ENCODE peak calls at places on chromosomes 3 and 15, in five cellular contexts. F is K562, C is HepG2, X is GM12878, E is H1. Q is an unnamed sample.

GRCh38 chr3:170278632-170279031 is 56.4 kb downstream of the PRKCI start:
- DNase-seq in C (no peak), X (no peak), F (no peak), E (no peak), Q (no peak)

GRCh38 chr3:41140242-41140641 is 59.1 kb upstream of the CTNNB1 start:
- DNase-seq in F (no peak), X (no peak), C (no peak), E (no peak), Q (peak)

GRCh38 chr15:34889486-34889885 is 80.1 kb downstream of the AQR start:
- DNase-seq in C (no peak), F (no peak), E (no peak), X (no peak), Q (no peak)

GRCh38 chr3:134034005-134034785 is 4.5 kb upstream of the SLCO2A1 start:
- DNase-seq in F (no peak), C (no peak), X (no peak), E (no peak), Q (no peak)

GRCh38 chr15:47378527-47378926 is 338.8 kb upstream of the SEMA6D start:
- DNase-seq in F (no peak), E (no peak), C (no peak), X (no peak), Q (no peak)

GRCh38 chr15:66733976-66734375 is 31.9 kb downstream of the SMAD6 start:
- DNase-seq in F (no peak), C (no peak), X (no peak), E (no peak), Q (no peak)

GRCh38 chr3:50185230-50185629 is 6.2 kb upstream of the GNAT1 start:
- DNase-seq in F (no peak), E (no peak), C (no peak), X (no peak), Q (no peak)

GRCh38 chr3:150015906-150016305 is 45.2 kb upstream of the PFN2 start:
- DNase-seq in F (no peak), X (no peak), C (no peak), E (no peak), Q (no peak)

GRCh38 chr3:127816783-127817182 is 5.5 kb downstream of the MGLL start:
- DNase-seq in X (no peak), C (no peak), E (no peak), F (no peak), Q (no peak)

GRCh38 chr3:101962055-101962454 is 112.7 kb downstream of the NFKBIZ start:
- DNase-seq in X (no peak), E (no peak), C (no peak), F (no peak), Q (no peak)

GRCh38 chr3:41600616-41601015 is 361.3 kb downstream of the ULK4 start:
- DNase-seq in X (no peak), C (no peak), E (no peak), F (no peak), Q (no peak)

GRCh38 chr3:78988324-78988723 is 779.5 kb downstream of the ROBO1 start:
- DNase-seq in E (no peak), C (peak), F (no peak), X (no peak), Q (no peak)

GRCh38 chr3:39099242-39099641 is 8.2 kb downstream of the GORASP1 start:
- DNase-seq in E (no peak), F (no peak), C (no peak), X (no peak), Q (no peak)

GRCh38 chr3:146581877-146582508 is 23.2 kb downstream of the PLSCR5 start:
- DNase-seq in F (no peak), C (peak), X (no peak), E (no peak), Q (no peak)

GRCh38 chr3:123392871-123393620 is 55.8 kb downstream of the ADCY5 start:
- DNase-seq in C (no peak), E (no peak), F (no peak), X (no peak), Q (no peak)

GRCh38 chr15:32877201-32877600 is 159.4 kb downstream of the GREM1 start:
- DNase-seq in X (no peak), C (no peak), F (no peak), E (no peak), Q (no peak)

GRCh38 chr3:14472471-14473351 is 67.4 kb downstream of the GRIP2 start:
- DNase-seq in C (peak), X (no peak), E (no peak), F (no peak), Q (no peak)

GRCh38 chr3:162292409-162292808 is 795.8 kb downstream of the OTOL1 start:
- DNase-seq in X (no peak), E (no peak), F (no peak), C (no peak), Q (no peak)

GRCh38 chr3:133836497-133837158 is 31.0 kb downstream of the SRPRB start:
- DNase-seq in C (no peak), X (no peak), F (no peak), E (no peak), Q (no peak)

GRCh38 chr3:173652093-173652492 is 254.5 kb downstream of the NLGN1 start:
- DNase-seq in C (no peak), X (no peak), E (no peak), F (no peak), Q (no peak)

GRCh38 chr3:100766069-100766468 is 56.8 kb downstream of the TFG start:
- DNase-seq in C (no peak), E (no peak), X (no peak), F (no peak), Q (no peak)

GRCh38 chr3:149506540-149506939 is 32.0 kb downstream of the TM4SF4 start:
- DNase-seq in E (no peak), C (no peak), F (no peak), X (no peak), Q (no peak)

GRCh38 chr3:164488893-164489292 is 589.4 kb downstream of the SI start:
- DNase-seq in X (no peak), F (no peak), E (no peak), C (no peak), Q (no peak)

GRCh38 chr3:20015525-20015924 is 3.5 kb upstream of the PP2D1 start:
- DNase-seq in X (no peak), C (no peak), F (peak), E (no peak), Q (no peak)

GRCh38 chr15:74308643-74308945 is 58.9 kb downstream of the CYP11A1 start:
- DNase-seq in X (no peak), C (no peak), F (no peak), E (no peak), Q (no peak)

DNA sequence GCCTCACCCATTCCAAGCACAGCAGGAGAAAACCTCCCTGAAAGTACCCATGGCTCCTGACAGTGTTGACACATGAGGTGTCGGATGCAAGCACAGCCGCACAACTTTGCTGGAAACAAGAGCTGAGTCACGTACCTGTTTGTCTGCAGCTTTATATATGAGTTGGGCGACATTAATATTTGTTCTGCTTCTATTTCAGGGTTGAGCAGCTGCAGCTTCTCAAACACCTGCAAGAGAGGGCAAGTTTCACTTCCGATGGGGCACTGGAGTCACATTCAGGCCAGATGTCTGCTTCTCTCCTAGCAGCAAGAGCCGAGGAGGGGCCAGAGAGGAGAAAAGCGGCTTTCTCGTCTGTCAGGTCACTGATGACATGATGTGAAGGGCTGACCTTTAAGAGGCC is 88.0 kb downstream of the NUP210 start:
- DNase-seq in E (no peak), F (no peak), X (peak), C (no peak), Q (no peak)
- TF ChIP-seq CREB1 in E (no peak), F (no peak), X (no peak), C (no peak), Q (no peak)

DNA sequence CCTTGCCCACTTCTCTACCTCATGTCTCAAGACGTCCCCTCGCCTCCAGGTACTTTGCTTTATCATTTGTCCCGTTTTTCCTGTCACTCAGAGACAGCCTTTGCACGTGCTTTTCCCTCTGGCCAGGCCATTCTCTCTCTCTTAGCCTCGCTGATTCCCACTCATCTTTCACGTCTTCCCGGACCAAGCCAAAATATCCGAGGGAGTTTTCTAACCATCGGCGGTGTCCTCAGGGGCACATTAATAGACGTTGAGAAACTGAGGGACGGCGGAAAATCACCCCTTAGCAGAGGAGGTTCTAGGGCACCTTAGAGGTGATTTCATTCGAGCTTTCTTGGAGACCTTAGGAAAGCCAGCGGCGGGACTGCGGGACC is 551 bp downstream of the SUSD5 start:
- DNase-seq in X (no peak), F (no peak), E (no peak), C (no peak), Q (peak)
- TF ChIP-seq EZH2 in X (no peak), F (no peak), E (peak), C (no peak), Q (peak)

DNA sequence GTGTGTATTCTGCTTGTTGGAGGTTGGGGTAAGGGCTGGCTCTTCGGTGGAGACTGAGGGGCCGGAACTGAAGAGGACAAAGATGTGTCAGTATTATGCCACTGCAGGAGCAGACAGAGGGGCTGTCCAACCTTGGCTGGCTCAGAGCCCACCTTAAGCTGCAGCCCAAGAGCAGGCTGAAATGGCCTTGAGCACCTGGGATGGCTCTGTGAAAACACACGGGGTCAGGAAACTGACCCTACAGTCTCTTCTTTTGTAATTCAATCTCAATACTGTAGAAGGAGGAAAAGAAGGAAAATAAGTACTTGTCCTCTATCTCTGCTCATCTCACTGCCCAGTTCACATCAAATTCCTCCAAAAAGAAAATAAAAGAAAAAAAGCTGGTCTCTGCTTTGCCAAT is 63.7 kb upstream of the GOLIM4 start:
- DNase-seq in E (no peak), C (no peak), X (no peak), F (no peak), Q (no peak)
- H2AFZ ChIP-seq in E (peak), C (no peak), X (no peak), F (peak), Q (peak)

DNA sequence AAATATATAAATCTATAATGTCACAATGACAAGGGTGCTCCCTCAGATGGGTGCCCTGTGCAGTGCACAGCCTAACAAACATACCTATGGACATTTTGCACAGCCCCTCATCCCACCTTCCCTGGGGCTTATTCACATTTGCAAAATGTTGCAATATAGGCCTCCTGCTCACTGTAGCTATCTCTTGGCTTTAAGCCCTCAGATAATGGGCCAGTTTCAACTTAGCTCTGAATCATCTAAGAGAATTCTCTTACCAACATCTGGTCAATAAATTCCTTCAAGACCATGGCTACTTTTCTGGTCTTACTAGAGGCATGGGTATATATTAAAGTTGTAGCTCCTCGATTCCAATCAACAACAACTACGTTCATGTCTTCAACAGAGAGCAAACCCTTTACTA is 17.9 kb downstream of the LIPH start:
- DNase-seq in X (no peak), E (no peak), C (no peak), F (no peak), Q (no peak)
- TF ChIP-seq CREB1 in X (no peak), E (no peak), C (no peak), F (no peak), Q (no peak)

DNA sequence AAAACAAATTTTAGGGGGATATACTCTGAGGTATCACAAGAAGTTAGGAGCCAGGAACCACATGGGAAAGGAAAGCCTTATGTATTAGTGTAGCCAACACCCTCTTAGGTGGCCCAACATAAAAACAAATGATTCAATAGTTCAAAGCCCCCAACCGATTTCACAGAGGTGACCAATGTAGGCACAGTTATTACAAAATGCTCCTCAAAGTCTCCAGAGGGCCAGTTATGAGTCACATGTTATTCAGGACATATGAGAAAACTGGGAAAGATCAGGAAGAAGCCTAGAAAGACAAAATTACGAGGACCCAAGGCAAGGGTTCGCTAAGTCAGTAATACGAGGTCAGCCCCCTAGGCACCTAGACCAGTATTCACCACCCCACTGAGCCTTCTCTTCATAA is 29.9 kb upstream of the FBN1 start:
- DNase-seq in X (no peak), F (no peak), C (no peak), E (no peak), Q (no peak)
- TF ChIP-seq EZH2 in X (no peak), F (no peak), C (no peak), E (no peak), Q (no peak)

GRCh38 chr15:42091753-42092665 is 2.4 kb downstream of the PLA2G4D start:
- DNase-seq in E (no peak), X (no peak), C (peak), F (no peak), Q (peak)
- H2AFZ ChIP-seq in E (peak), X (no peak), C (no peak), F (no peak), Q (peak)

DNA sequence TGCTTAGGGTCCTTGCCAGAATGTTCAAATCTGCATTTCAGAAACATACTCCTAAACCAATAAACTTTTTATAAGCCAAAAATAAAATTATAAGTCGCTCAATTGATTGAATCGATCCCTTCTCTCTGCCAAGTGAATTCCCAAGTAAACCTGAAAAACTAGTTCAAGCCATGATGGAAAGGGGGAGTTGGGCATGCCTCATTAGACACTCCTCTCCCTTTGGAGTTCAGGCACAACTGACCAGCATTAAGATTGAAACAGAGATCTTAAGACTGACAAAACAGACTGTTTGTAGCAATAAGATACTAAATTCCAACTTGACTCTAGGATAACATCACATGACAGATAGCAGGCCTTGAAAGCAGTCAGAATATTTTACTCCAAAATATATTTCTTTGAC is 113.7 kb upstream of the RASGRP1 start:
- DNase-seq in X (no peak), E (no peak), F (no peak), C (no peak), Q (no peak)
- TF ChIP-seq CREB1 in X (no peak), E (no peak), F (no peak), C (no peak), Q (no peak)

DNA sequence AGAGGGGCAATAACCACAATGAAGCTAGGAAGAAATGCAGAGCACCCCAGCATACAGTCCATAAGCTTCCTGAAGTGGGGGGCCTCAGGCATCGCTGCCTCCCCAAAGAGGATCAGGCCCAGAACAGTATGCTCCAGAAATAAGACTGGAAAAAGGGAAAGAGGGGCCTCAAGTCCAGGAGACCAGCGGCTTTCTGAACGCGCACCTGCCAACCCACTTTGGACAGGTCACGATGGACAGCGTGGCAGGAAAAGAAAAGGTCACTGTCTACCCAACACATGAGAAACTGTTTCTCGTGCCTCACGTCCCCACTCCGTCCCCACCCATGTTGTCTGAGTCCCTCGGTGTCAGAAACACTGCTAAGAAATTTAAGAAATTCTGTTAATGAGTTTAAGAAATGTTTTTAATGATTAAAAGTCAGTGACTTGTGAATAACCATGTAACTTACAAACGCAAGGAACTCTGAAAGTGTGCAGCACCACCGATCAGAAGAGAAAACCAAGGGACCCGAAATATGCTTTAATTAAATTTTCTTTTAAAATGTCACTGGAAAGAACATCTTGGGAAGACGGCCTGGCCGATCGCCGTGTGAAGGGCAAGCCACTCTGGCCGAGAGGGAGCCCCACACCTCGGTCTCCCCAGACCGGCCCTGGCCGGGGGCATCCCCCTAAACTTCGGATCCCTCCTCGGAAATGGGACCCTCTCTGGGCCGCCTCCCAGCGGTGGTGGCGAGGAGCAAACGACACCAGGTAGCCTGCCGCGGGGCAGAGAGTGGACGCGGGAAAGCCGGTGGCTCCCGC is 1.7 kb upstream of the PPARG start:
- DNase-seq in C (no peak), F (no peak), E (no peak), X (no peak), Q (peak)
- TF ChIP-seq EZH2 in C (no peak), F (no peak), E (no peak), X (peak), Q (peak)

Q was measured in GM23338.